ENCODE peak calls at places on chromosomes 7 and 10, in seven cellular contexts. K, O, J, D, E, L and F are unnamed samples.

GRCh38 chr10:22501863-22502262 is 156.6 kb downstream of the SPAG6 start:
- DNase-seq in J (no peak), K (no peak), E (peak), D (no peak), O (no peak), L (no peak), F (no peak)

GRCh38 chr7:40694041-40694809 is 559.4 kb downstream of the SUGCT start:
- DNase-seq in K (no peak), D (no peak), E (no peak), O (no peak), J (no peak), L (no peak), F (no peak)

GRCh38 chr7:44486693-44487092 is 3.8 kb downstream of the NUDCD3 start:
- DNase-seq in O (peak), D (no peak), L (no peak), J (no peak), K (no peak), E (no peak), F (no peak)

GRCh38 chr7:94223375-94224084 is 171.2 kb upstream of the COL1A2 start:
- DNase-seq in E (no peak), J (peak), D (peak), O (peak), K (no peak), L (no peak), F (no peak)

GRCh38 chr10:111821876-111822275 is 361.7 kb downstream of the GPAM start:
- DNase-seq in J (no peak), L (no peak), K (no peak), O (no peak), D (no peak), E (peak), F (no peak)

GRCh38 chr10:22630229-22631174 is 83.9 kb downstream of the PIP4K2A start:
- DNase-seq in K (peak), L (no peak), E (no peak), O (peak), J (no peak), D (peak), F (no peak)

GRCh38 chr7:44534501-44534900 is 6.6 kb downstream of the NPC1L1 start:
- DNase-seq in K (peak), L (peak), J (peak), E (no peak), O (peak), D (peak), F (no peak)

GRCh38 chr7:50268223-50268622 is 36.3 kb upstream of the IKZF1 start:
- DNase-seq in K (no peak), L (no peak), D (no peak), E (no peak), O (no peak), J (no peak), F (no peak)

GRCh38 chr10:15742831-15743230 is 23.1 kb upstream of the ITGA8 start:
- DNase-seq in E (no peak), K (no peak), J (no peak), O (no peak), D (no peak), L (no peak), F (no peak)

GRCh38 chr7:82631998-82632397 is 188.4 kb upstream of the CACNA2D1 start:
- DNase-seq in J (no peak), D (no peak), O (no peak), L (no peak), K (no peak), E (no peak), F (no peak)

GRCh38 chr10:108913300-108913699 is 1010.0 kb downstream of the XPNPEP1 start:
- DNase-seq in L (no peak), D (no peak), E (no peak), J (no peak), O (no peak), K (no peak), F (peak)